ENCODE peak calls at places on chromosome 17, in five cellular contexts. U, X, H, Q and B are unnamed samples.

GRCh38 chr17:82302991-82303943 is 14.1 kb downstream of the CD7 start:
- DNase-seq in X (no peak), Q (no peak), H (no peak), U (no peak), B (no peak)

GRCh38 chr17:70767102-70767701 is 597.9 kb downstream of the KCNJ2 start:
- DNase-seq in X (no peak), Q (peak; percentile 31), H (no peak), U (peak; percentile 42), B (no peak)

GRCh38 chr17:38943607-38944006 is 18.2 kb downstream of the LASP1NB start:
- DNase-seq in X (no peak), Q (no peak), H (no peak), U (no peak), B (no peak)

GRCh38 chr17:38815576-38816193 is 9.4 kb downstream of the CWC25 start:
- DNase-seq in H (no peak), Q (no peak), U (no peak), X (peak; percentile 43), B (no peak)

GRCh38 chr17:64387145-64387473 is 3.6 kb downstream of the PECAM1 start:
- DNase-seq in Q (no peak), X (no peak), H (no peak), U (no peak), B (no peak)

GRCh38 chr17:59530561-59530960 is 34.8 kb upstream of the DHX40 start:
- DNase-seq in X (no peak), Q (no peak), H (no peak), U (no peak), B (no peak)

GRCh38 chr17:61487668-61488595 is 35.7 kb downstream of the TBX4 start:
- DNase-seq in Q (no peak), U (no peak), X (no peak), H (no peak), B (no peak)

GRCh38 chr17:37050905-37051304 is 102.2 kb downstream of the AATF start:
- DNase-seq in H (no peak), X (no peak), Q (no peak), U (no peak), B (no peak)

GRCh38 chr17:33057564-33057963 is 65.9 kb downstream of the SPACA3 start:
- DNase-seq in H (no peak), U (no peak), X (no peak), Q (no peak), B (no peak)

DNA sequence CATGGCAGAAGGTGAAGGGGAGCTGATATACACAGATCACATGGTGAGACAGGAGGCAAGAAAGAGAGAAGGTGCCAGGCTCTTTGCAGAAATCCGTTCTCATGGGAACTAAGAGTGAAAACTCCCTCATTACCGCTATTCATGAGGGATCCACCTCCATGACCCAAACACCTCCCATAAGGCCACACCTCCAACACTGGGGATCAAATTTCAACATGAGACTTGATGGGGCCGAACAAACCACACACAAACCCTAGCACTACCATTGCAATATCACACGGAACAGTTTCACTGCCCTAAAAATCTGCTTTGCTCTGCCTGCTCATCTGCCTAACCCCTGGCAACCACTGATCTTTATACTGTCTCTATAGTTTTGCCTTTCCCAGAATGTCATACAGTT is 34.8 kb downstream of the C17orf67 start:
- DNase-seq in U (no peak), Q (no peak), H (no peak), X (no peak), B (no peak)
- TF ChIP-seq SRF in U (no peak), Q (no peak), H (no peak), X (no peak), B (no peak)

GRCh38 chr17:18035704-18036103 is 3.3 kb downstream of the ATPAF2 start:
- DNase-seq in X (peak; percentile 60), H (no peak), U (no peak), Q (no peak), B (no peak)
- TF ChIP-seq SRF in X (no peak), H (no peak), U (no peak), Q (no peak), B (no peak)

DNA sequence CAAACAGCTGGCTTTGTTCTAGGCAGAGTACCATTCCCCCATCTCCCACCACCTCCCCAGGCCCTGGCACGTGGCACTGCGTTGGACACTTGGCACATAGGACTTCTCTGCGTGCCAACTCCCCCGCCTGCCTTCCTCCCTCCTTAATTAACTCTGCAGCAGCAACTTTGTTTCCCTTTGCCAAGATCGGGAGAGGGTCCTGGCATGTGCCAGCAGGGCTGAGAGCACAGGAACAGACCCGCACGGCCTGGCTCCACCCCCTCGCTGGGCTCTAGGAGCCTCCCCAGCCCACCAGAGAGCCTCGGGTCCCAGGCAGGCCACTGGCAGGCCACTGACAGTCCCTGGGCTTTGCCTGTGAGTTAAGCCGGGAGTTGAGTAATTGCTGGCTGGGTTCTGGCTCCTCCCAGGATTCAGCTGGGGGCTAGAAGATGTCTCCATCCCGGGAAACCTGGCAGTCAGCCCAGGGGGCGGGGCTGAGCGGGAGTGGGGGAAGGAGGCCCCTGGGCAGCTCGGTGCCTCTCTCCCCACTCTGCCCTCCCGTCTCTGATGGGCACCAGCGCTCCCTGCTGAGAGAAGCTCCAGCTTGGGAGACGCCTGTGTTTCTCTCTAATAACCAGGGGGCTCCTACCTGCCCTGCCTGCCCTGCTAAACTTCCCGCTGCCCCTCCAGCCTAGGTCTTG is 224.0 kb upstream of the TNRC6C start:
- DNase-seq in X (peak; percentile 78), H (no peak), U (no peak), Q (peak; percentile 21), B (no peak)
- TF ChIP-seq SRF in X (no peak), H (no peak), U (no peak), Q (no peak), B (no peak)

GRCh38 chr17:55057184-55057583 is 88.6 kb downstream of the STXBP4 start:
- DNase-seq in Q (no peak), H (no peak), U (no peak), X (no peak), B (no peak)

GRCh38 chr17:55059724-55060123 is 91.2 kb downstream of the STXBP4 start:
- DNase-seq in H (no peak), U (no peak), X (no peak), Q (no peak), B (no peak)

GRCh38 chr17:55063857-55064485 is 95.4 kb downstream of the STXBP4 start:
- DNase-seq in X (no peak), Q (no peak), H (no peak), U (no peak), B (no peak)

GRCh38 chr17:55067697-55068439 is 99.3 kb downstream of the STXBP4 start:
- DNase-seq in X (peak; percentile 37), Q (peak; percentile 9), U (no peak), H (no peak), B (no peak)

DNA sequence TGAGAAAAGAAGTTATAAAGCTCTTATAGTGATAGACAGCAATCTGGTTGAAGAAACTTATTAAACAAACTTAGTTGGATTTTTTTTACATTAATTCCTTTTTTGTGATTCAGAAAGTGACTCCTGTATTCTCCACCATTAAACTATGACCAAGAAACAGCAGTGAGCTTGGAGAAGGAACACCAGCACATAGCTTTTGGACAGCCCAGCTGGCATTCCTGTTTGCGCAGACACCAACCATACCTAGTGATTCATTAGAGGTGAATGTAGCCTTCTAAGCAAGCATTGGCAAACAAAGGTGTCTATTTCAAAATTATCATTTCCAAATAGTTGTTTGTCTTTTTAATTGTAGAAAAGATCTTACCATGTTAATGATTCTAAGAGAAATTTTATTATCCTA is 94.4 kb downstream of the STXBP4 start:
- DNase-seq in Q (no peak), X (no peak), U (no peak), H (no peak), B (no peak)
- TF ChIP-seq SRF in Q (no peak), X (no peak), U (no peak), H (no peak), B (no peak)

GRCh38 chr17:63223212-63223911 is 222.7 kb downstream of the CYB561 start:
- DNase-seq in H (no peak), U (no peak), Q (no peak), X (no peak), B (no peak)

GRCh38 chr17:63224644-63225043 is 221.5 kb downstream of the CYB561 start:
- DNase-seq in Q (no peak), X (no peak), U (no peak), H (no peak), B (no peak)

GRCh38 chr17:63221941-63222340 is 224.2 kb downstream of the CYB561 start:
- DNase-seq in X (no peak), U (no peak), H (no peak), Q (no peak), B (no peak)

DNA sequence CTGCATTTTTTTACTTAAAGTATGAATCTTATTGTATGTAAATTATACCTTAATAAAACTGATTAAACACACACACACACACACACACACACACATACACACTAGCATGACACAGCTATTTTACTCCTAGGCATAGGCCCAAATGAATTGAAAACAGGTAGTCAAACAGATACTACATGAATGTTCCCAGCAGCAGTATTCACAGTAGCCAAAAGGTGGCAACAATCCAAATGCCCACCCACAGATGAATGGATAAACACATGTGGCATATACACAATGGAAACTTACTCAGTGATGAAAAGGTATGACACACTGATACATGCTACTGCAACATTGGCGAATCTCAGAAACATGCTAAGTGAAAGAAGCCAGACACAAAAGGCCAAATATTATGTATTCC is 223.5 kb downstream of the CYB561 start:
- DNase-seq in X (no peak), H (no peak), Q (no peak), U (peak; percentile 4), B (no peak)
- TF ChIP-seq SRF in X (no peak), H (no peak), Q (no peak), U (no peak), B (no peak)

DNA sequence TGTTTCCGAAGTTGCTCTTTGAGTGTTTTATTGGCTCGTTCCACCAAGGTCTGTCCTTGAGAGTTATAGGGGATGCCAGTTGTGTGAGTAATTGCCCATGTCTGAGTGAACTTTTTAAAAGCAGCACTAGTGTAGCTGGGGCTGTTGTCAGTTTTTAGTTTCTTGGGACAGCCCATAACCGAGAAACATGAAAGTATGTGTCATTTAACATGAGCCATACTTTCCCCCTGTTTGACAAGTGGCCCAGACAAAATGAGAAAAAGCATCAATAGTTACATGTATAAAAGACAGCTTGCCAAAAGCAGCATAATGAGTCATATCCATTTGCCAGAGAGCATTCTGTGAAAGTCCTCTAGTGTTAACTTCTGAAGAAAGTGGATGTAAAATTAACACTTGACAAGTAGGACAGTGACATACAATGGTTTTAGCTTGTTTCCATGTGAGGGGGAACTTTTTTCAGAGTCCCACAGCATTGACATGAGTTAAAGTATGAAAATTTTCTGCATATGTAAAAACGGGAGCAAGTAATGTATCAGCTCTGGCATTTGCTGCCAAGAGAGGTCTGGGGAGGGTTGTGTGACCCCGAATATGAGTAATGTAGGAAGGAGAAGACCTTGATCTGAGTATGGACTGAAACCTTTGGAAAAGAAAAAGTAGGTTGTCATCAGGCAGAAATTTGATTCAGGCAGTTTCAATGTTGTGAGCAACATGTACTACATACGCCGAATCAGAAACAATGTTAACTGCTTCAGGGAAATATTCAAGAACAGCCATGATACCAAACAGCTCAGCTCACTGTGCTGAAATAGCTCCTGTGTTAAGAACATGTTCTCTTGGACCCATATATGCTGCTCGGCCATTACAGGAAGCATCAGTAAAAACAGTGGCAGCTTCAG is 56.8 kb upstream of the ARL4D start:
- DNase-seq in Q (no peak), H (no peak), X (no peak), U (no peak), B (no peak)
- TF ChIP-seq SRF in Q (no peak), H (no peak), X (no peak), U (no peak), B (no peak)